ENCODE peak calls at places on chromosomes 5 and 9, in ten cellular contexts. A, S, G, M, R, N, H, K, W and Z are unnamed samples.

GRCh38 chr5:39599721-39600431 is 175.1 kb upstream of the DAB2 start:
- DNase-seq in A (no peak), S (peak), G (peak), M (no peak), R (peak), N (no peak), H (peak), K (peak), W (peak), Z (no peak)

GRCh38 chr5:106454651-106455415 is 1215.9 kb downstream of the EFNA5 start:
- DNase-seq in A (peak), S (peak), G (peak), M (no peak), R (peak), N (no peak), H (peak), K (peak), W (peak), Z (peak)

GRCh38 chr5:159286420-159287035 is 23.4 kb downstream of the UBLCP1 start:
- DNase-seq in A (no peak), S (peak), G (peak), M (no peak), R (peak), N (no peak), H (peak), K (peak), W (peak), Z (peak)

GRCh38 chr5:133635051-133635450 is 22.7 kb upstream of the FSTL4 start:
- DNase-seq in A (no peak), S (peak), G (no peak), M (no peak), R (no peak), N (no peak), H (peak), K (peak), W (no peak), Z (peak)

GRCh38 chr5:141846031-141846430 is 32.2 kb downstream of the PCDH1 start:
- DNase-seq in A (no peak), S (peak), G (peak), M (peak), R (peak), N (no peak), H (peak), K (peak), W (no peak), Z (no peak)

GRCh38 chr9:123445981-123446610 is 90.1 kb downstream of the CRB2 start:
- DNase-seq in A (peak), S (no peak), G (no peak), M (no peak), R (peak), N (no peak), H (peak), K (peak), W (peak), Z (no peak)

GRCh38 chr5:146009020-146009419 is 72.6 kb downstream of the SH3RF2 start:
- DNase-seq in A (no peak), S (peak), G (no peak), M (no peak), R (no peak), N (no peak), H (no peak), K (no peak), W (no peak), Z (no peak)

GRCh38 chr9:18896531-18897179 is 136.4 kb downstream of the SAXO1 start:
- DNase-seq in A (no peak), S (no peak), G (no peak), M (no peak), R (no peak), N (no peak), H (no peak), K (no peak), W (peak), Z (no peak)

GRCh38 chr5:19577882-19578281 is 410.1 kb downstream of the CDH18 start:
- DNase-seq in A (no peak), S (no peak), G (no peak), M (no peak), R (no peak), N (no peak), H (peak), K (no peak), W (no peak), Z (no peak)

GRCh38 chr5:42854795-42855194 is 43.1 kb upstream of the SELENOP start:
- DNase-seq in A (no peak), S (no peak), G (no peak), M (no peak), R (no peak), N (no peak), H (no peak), K (no peak), W (no peak), Z (no peak)

GRCh38 chr9:682633-683508 is 158.6 kb upstream of the DMRT1 start:
- DNase-seq in A (peak), S (no peak), G (no peak), M (no peak), R (peak), N (no peak), H (no peak), K (peak), W (no peak), Z (no peak)

GRCh38 chr5:35369965-35370790 is 139.9 kb upstream of the PRLR start:
- DNase-seq in A (no peak), S (no peak), G (no peak), M (no peak), R (no peak), N (no peak), H (peak), K (no peak), W (no peak), Z (no peak)

GRCh38 chr9:121835581-121836381 is 184.3 kb downstream of the DAB2IP start:
- DNase-seq in A (no peak), S (no peak), G (no peak), M (no peak), R (no peak), N (no peak), H (peak), K (no peak), W (no peak), Z (no peak)

GRCh38 chr9:75803130-75803529 is 87.3 kb upstream of the PCSK5 start:
- DNase-seq in A (no peak), S (peak), G (no peak), M (no peak), R (peak), N (no peak), H (peak), K (peak), W (no peak), Z (peak)

GRCh38 chr5:80255425-80255751 is 460 bp downstream of the SERINC5 start:
- DNase-seq in A (peak), S (peak), G (peak), M (no peak), R (peak), N (no peak), H (peak), K (peak), W (peak), Z (no peak)

GRCh38 chr9:36456480-36457115 is 56.5 kb upstream of the RNF38 start:
- DNase-seq in A (no peak), S (no peak), G (no peak), M (no peak), R (peak), N (no peak), H (no peak), K (no peak), W (no peak), Z (no peak)

GRCh38 chr9:89978185-89978584 is 373.4 kb downstream of the GADD45G start:
- DNase-seq in A (no peak), S (peak), G (peak), M (no peak), R (no peak), N (no peak), H (peak), K (peak), W (no peak), Z (no peak)

GRCh38 chr5:440413-441180 is 2.4 kb upstream of the EXOC3 start:
- DNase-seq in A (no peak), S (no peak), G (no peak), M (no peak), R (no peak), N (no peak), H (no peak), K (no peak), W (peak), Z (no peak)

GRCh38 chr5:17217421-17218352 is at the start of gene BASP1:
- DNase-seq in A (peak), S (peak), G (peak), M (no peak), R (peak), N (no peak), H (peak), K (peak), W (peak), Z (no peak)

GRCh38 chr9:130890124-130890523 is 6.5 kb downstream of the QRFP start:
- DNase-seq in A (no peak), S (no peak), G (no peak), M (no peak), R (no peak), N (no peak), H (no peak), K (no peak), W (no peak), Z (no peak)

GRCh38 chr9:4491621-4491975 is 1.3 kb downstream of the SLC1A1 start:
- DNase-seq in A (peak), S (no peak), G (no peak), M (no peak), R (no peak), N (no peak), H (peak), K (no peak), W (no peak), Z (no peak)

GRCh38 chr5:160635046-160635445 is 213.4 kb downstream of the PTTG1 start:
- DNase-seq in A (no peak), S (no peak), G (no peak), M (no peak), R (no peak), N (no peak), H (no peak), K (no peak), W (peak), Z (no peak)

GRCh38 chr5:129945031-129945430 is 40.8 kb downstream of the CHSY3 start:
- DNase-seq in A (peak), S (no peak), G (peak), M (peak), R (peak), N (no peak), H (no peak), K (peak), W (no peak), Z (peak)

GRCh38 chr5:66864240-66864884 is 268.2 kb downstream of the MAST4 start:
- DNase-seq in A (no peak), S (peak), G (no peak), M (no peak), R (peak), N (no peak), H (peak), K (peak), W (peak), Z (no peak)

GRCh38 chr9:129250786-129251185 is 72.7 kb upstream of the IER5L start:
- DNase-seq in A (no peak), S (no peak), G (no peak), M (no peak), R (peak), N (no peak), H (no peak), K (peak), W (peak), Z (peak)

GRCh38 chr9:93520523-93520922 is 55.9 kb upstream of the PHF2 start:
- DNase-seq in A (no peak), S (no peak), G (no peak), M (no peak), R (no peak), N (no peak), H (no peak), K (no peak), W (peak), Z (no peak)

GRCh38 chr5:180602481-180603075 is 11.3 kb upstream of the SCGB3A1 start:
- DNase-seq in A (peak), S (no peak), G (no peak), M (no peak), R (no peak), N (peak), H (no peak), K (no peak), W (no peak), Z (no peak)

GRCh38 chr5:139648205-139649081 is at the start of gene CXXC5:
- DNase-seq in A (peak), S (peak), G (peak), M (peak), R (peak), N (peak), H (peak), K (peak), W (peak), Z (peak)

GRCh38 chr5:407801-408268 is 35.1 kb upstream of the EXOC3 start:
- DNase-seq in A (no peak), S (no peak), G (no peak), M (no peak), R (no peak), N (no peak), H (no peak), K (no peak), W (peak), Z (no peak)

GRCh38 chr9:104808030-104808614 is 44.2 kb downstream of the NIPSNAP3B start:
- DNase-seq in A (peak), S (peak), G (no peak), M (no peak), R (peak), N (no peak), H (peak), K (peak), W (peak), Z (peak)

GRCh38 chr5:54756796-54757402 is 228.5 kb downstream of the ESM1 start:
- DNase-seq in A (no peak), S (no peak), G (no peak), M (no peak), R (peak), N (no peak), H (no peak), K (peak), W (no peak), Z (no peak)

GRCh38 chr9:107389617-107390071 is 99.9 kb downstream of the KLF4 start:
- DNase-seq in A (peak), S (no peak), G (no peak), M (no peak), R (peak), N (peak), H (no peak), K (peak), W (no peak), Z (no peak)

GRCh38 chr5:51226420-51226735 is 156.9 kb upstream of the ISL1 start:
- DNase-seq in A (peak), S (no peak), G (peak), M (no peak), R (no peak), N (no peak), H (peak), K (no peak), W (no peak), Z (no peak)

GRCh38 chr5:92372766-92373165 is 989.6 kb upstream of the ARRDC3 start:
- DNase-seq in A (no peak), S (no peak), G (no peak), M (no peak), R (no peak), N (no peak), H (no peak), K (peak), W (no peak), Z (no peak)

GRCh38 chr9:136552117-136552685 is 6.4 kb upstream of the NOTCH1 start:
- DNase-seq in A (no peak), S (no peak), G (no peak), M (peak), R (peak), N (no peak), H (no peak), K (peak), W (peak), Z (no peak)

GRCh38 chr9:121399883-121400607 is 30.0 kb upstream of the STOM start:
- DNase-seq in A (no peak), S (peak), G (peak), M (peak), R (peak), N (no peak), H (peak), K (peak), W (peak), Z (peak)

GRCh38 chr5:83124593-83124992 is 47.2 kb downstream of the XRCC4 start:
- DNase-seq in A (no peak), S (no peak), G (no peak), M (no peak), R (no peak), N (no peak), H (no peak), K (no peak), W (no peak), Z (no peak)

GRCh38 chr9:123399803-123400378 is 43.9 kb downstream of the CRB2 start:
- DNase-seq in A (peak), S (peak), G (no peak), M (no peak), R (no peak), N (no peak), H (peak), K (peak), W (peak), Z (no peak)

GRCh38 chr9:132446887-132447286 is 36.9 kb downstream of the CFAP77 start:
- DNase-seq in A (no peak), S (no peak), G (no peak), M (no peak), R (no peak), N (no peak), H (no peak), K (no peak), W (no peak), Z (no peak)
- H3K4me3 ChIP-seq in A (no peak), S (no peak), G (no peak), M (no peak), R (no peak), N (no peak), H (no peak), K (no peak), W (no peak), Z (no peak)

DNA sequence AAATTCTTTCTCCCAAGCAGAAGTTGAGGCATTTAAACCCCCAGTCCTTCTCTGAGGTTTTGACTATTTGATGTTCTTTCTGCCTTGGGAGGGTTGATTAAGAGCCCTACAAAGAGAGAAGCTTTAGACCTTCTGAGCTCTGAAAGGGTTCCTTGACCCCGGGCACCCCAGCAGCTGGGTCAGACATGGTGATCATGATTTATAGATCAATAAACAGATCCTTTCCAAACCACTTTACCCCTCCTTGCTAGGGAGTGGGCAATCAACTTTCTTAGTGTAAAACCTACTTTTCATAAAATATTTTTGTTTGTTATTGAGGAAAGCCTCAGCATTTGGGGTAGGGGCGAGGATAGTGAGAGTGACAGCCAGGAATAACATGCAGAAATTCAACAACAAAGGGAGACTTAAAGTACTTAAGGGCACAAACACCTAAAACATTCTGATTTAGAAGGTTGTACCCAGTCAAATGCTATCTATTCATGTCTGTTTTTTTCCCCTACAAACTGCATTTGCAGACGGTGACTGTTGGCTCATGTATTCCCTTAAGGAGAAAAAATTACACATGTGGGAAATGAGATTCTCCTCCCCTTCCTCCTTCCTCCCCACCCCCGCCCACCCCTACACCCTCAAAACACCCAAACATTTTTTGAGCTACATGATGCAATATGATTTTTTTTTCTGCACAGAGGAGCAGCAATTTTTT is 117.7 kb downstream of the PRDM6 start:
- DNase-seq in A (no peak), S (no peak), G (no peak), M (no peak), R (peak), N (no peak), H (no peak), K (peak), W (no peak), Z (no peak)
- H3K4me3 ChIP-seq in A (no peak), S (no peak), G (no peak), M (no peak), R (no peak), N (no peak), H (no peak), K (peak), W (no peak), Z (no peak)

GRCh38 chr5:120405923-120406322 is 58.2 kb upstream of the PRR16 start:
- DNase-seq in A (no peak), S (peak), G (no peak), M (no peak), R (peak), N (no peak), H (peak), K (peak), W (peak), Z (peak)
- H3K4me3 ChIP-seq in A (no peak), S (no peak), G (no peak), M (no peak), R (no peak), N (no peak), H (no peak), K (no peak), W (no peak), Z (no peak)

DNA sequence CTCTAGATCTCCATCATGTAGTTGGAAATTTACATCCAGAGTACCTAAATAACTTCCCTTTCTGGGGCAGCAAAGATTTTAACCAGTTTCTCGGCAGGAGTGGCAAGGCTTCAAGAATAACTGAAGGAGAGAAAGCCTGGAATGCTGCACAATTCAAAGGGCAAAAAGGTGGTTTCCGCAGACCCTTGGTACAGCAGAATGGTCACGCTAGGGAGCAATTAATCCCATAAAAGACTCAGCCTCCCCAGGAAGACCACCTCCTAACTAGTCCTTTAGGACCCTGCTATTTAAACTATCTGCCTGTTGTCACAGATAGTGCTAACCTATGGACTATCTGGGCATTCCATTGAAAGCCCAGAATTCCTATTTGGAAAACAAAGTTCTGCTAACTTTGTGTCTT is 3.6 kb downstream of the HTR1A start:
- DNase-seq in A (no peak), S (no peak), G (no peak), M (no peak), R (no peak), N (no peak), H (no peak), K (no peak), W (no peak), Z (no peak)
- H3K4me3 ChIP-seq in A (no peak), S (no peak), G (peak), M (no peak), R (no peak), N (no peak), H (no peak), K (no peak), W (no peak), Z (no peak)